ENCODE peak calls at places on chromosomes 5 and 9, in nine cellular contexts. One of them, this sample, is unnamed.

GRCh38 chr9:1994180-1994579 is 21.0 kb upstream of the SMARCA2 start:
- DNase-seq in spleen: no peak
- DNase-seq in AG10803: peak
- DNase-seq in left colon: no peak
- DNase-seq in NCI-H2029 treated with DMSO at 0.1 percent for 48 hours: no peak
- DNase-seq in NCI-H510A treated with DMSO at 0.1 percent for 48 hours: no peak
- DNase-seq in Daoy: no peak
- DNase-seq in Peyer's patch: no peak
- DNase-seq in NCI-H2081: no peak
- DNase-seq in this sample: no peak

GRCh38 chr9:90684776-90685175 is 42.2 kb upstream of the DIRAS2 start:
- DNase-seq in spleen: no peak
- DNase-seq in NCI-H510A treated with DMSO at 0.1 percent for 48 hours: no peak
- DNase-seq in Peyer's patch: no peak
- DNase-seq in NCI-H2081: no peak
- DNase-seq in NCI-H2029 treated with DMSO at 0.1 percent for 48 hours: no peak
- DNase-seq in left colon: no peak
- DNase-seq in Daoy: no peak
- DNase-seq in AG10803: no peak
- DNase-seq in this sample: no peak

GRCh38 chr9:112789493-112789892 is 38.9 kb downstream of the SNX30 start:
- DNase-seq in left colon: no peak
- DNase-seq in NCI-H510A treated with DMSO at 0.1 percent for 48 hours: no peak
- DNase-seq in AG10803: peak
- DNase-seq in NCI-H2029 treated with DMSO at 0.1 percent for 48 hours: no peak
- DNase-seq in Peyer's patch: no peak
- DNase-seq in spleen: no peak
- DNase-seq in NCI-H2081: no peak
- DNase-seq in Daoy: no peak
- DNase-seq in this sample: no peak

GRCh38 chr5:58410441-58410840 is 49.4 kb downstream of the PLK2 start:
- DNase-seq in NCI-H2029 treated with DMSO at 0.1 percent for 48 hours: no peak
- DNase-seq in spleen: no peak
- DNase-seq in NCI-H510A treated with DMSO at 0.1 percent for 48 hours: no peak
- DNase-seq in left colon: no peak
- DNase-seq in NCI-H2081: no peak
- DNase-seq in Peyer's patch: no peak
- DNase-seq in Daoy: peak
- DNase-seq in AG10803: peak
- DNase-seq in this sample: peak

GRCh38 chr5:14574124-14574523 is 7.5 kb upstream of the OTULINL start:
- DNase-seq in NCI-H2029 treated with DMSO at 0.1 percent for 48 hours: no peak
- DNase-seq in Daoy: no peak
- DNase-seq in AG10803: no peak
- DNase-seq in left colon: no peak
- DNase-seq in Peyer's patch: no peak
- DNase-seq in NCI-H2081: no peak
- DNase-seq in NCI-H510A treated with DMSO at 0.1 percent for 48 hours: no peak
- DNase-seq in spleen: no peak
- DNase-seq in this sample: no peak

GRCh38 chr9:134324359-134325095 is 1.7 kb upstream of the RXRA start:
- DNase-seq in NCI-H2029 treated with DMSO at 0.1 percent for 48 hours: no peak
- DNase-seq in AG10803: peak
- DNase-seq in left colon: peak
- DNase-seq in NCI-H510A treated with DMSO at 0.1 percent for 48 hours: no peak
- DNase-seq in spleen: peak
- DNase-seq in NCI-H2081: no peak
- DNase-seq in Daoy: peak
- DNase-seq in Peyer's patch: no peak
- DNase-seq in this sample: no peak

GRCh38 chr9:10250200-10250599 is 362.6 kb downstream of the PTPRD start:
- DNase-seq in NCI-H510A treated with DMSO at 0.1 percent for 48 hours: no peak
- DNase-seq in Daoy: no peak
- DNase-seq in left colon: no peak
- DNase-seq in NCI-H2029 treated with DMSO at 0.1 percent for 48 hours: no peak
- DNase-seq in Peyer's patch: no peak
- DNase-seq in NCI-H2081: no peak
- DNase-seq in spleen: no peak
- DNase-seq in AG10803: no peak
- DNase-seq in this sample: no peak

GRCh38 chr9:91536211-91536691 is 112.6 kb upstream of the NFIL3 start:
- DNase-seq in Daoy: peak
- DNase-seq in NCI-H2029 treated with DMSO at 0.1 percent for 48 hours: no peak
- DNase-seq in spleen: no peak
- DNase-seq in AG10803: peak
- DNase-seq in NCI-H510A treated with DMSO at 0.1 percent for 48 hours: peak
- DNase-seq in Peyer's patch: no peak
- DNase-seq in NCI-H2081: no peak
- DNase-seq in left colon: peak
- DNase-seq in this sample: peak

GRCh38 chr9:81737871-81738507 is 48.6 kb upstream of the TLE1 start:
- DNase-seq in AG10803: peak
- DNase-seq in spleen: no peak
- DNase-seq in left colon: peak
- DNase-seq in NCI-H2029 treated with DMSO at 0.1 percent for 48 hours: no peak
- DNase-seq in NCI-H510A treated with DMSO at 0.1 percent for 48 hours: no peak
- DNase-seq in Peyer's patch: no peak
- DNase-seq in NCI-H2081: no peak
- DNase-seq in Daoy: peak
- DNase-seq in this sample: peak

GRCh38 chr9:38652044-38652443 is 31.6 kb upstream of the ANKRD18A start:
- DNase-seq in NCI-H2081: no peak
- DNase-seq in spleen: no peak
- DNase-seq in Peyer's patch: no peak
- DNase-seq in NCI-H510A treated with DMSO at 0.1 percent for 48 hours: no peak
- DNase-seq in AG10803: no peak
- DNase-seq in Daoy: no peak
- DNase-seq in left colon: no peak
- DNase-seq in NCI-H2029 treated with DMSO at 0.1 percent for 48 hours: no peak
- DNase-seq in this sample: no peak

GRCh38 chr9:96874947-96875459 is 20.7 kb upstream of the ZNF782 start:
- DNase-seq in left colon: peak
- DNase-seq in NCI-H510A treated with DMSO at 0.1 percent for 48 hours: peak
- DNase-seq in Daoy: peak
- DNase-seq in AG10803: no peak
- DNase-seq in NCI-H2029 treated with DMSO at 0.1 percent for 48 hours: peak
- DNase-seq in NCI-H2081: peak
- DNase-seq in spleen: no peak
- DNase-seq in Peyer's patch: peak
- DNase-seq in this sample: peak

GRCh38 chr5:127586371-127586770 is 62.5 kb upstream of the CTXN3 start:
- DNase-seq in NCI-H510A treated with DMSO at 0.1 percent for 48 hours: no peak
- DNase-seq in Daoy: no peak
- DNase-seq in NCI-H2081: no peak
- DNase-seq in NCI-H2029 treated with DMSO at 0.1 percent for 48 hours: no peak
- DNase-seq in spleen: no peak
- DNase-seq in Peyer's patch: no peak
- DNase-seq in left colon: no peak
- DNase-seq in AG10803: peak
- DNase-seq in this sample: no peak

GRCh38 chr9:36928670-36929349 is 105.3 kb downstream of the PAX5 start:
- DNase-seq in NCI-H510A treated with DMSO at 0.1 percent for 48 hours: no peak
- DNase-seq in Peyer's patch: no peak
- DNase-seq in NCI-H2029 treated with DMSO at 0.1 percent for 48 hours: no peak
- DNase-seq in left colon: no peak
- DNase-seq in AG10803: peak
- DNase-seq in Daoy: peak
- DNase-seq in NCI-H2081: no peak
- DNase-seq in spleen: no peak
- DNase-seq in this sample: peak

GRCh38 chr5:147310059-147310704 is 75.4 kb downstream of the STK32A start:
- DNase-seq in Peyer's patch: no peak
- DNase-seq in NCI-H2081: peak
- DNase-seq in AG10803: peak
- DNase-seq in left colon: peak
- DNase-seq in NCI-H510A treated with DMSO at 0.1 percent for 48 hours: peak
- DNase-seq in NCI-H2029 treated with DMSO at 0.1 percent for 48 hours: peak
- DNase-seq in Daoy: peak
- DNase-seq in spleen: no peak
- DNase-seq in this sample: peak

GRCh38 chr5:143205386-143205785 is 198.1 kb downstream of the NR3C1 start:
- DNase-seq in NCI-H510A treated with DMSO at 0.1 percent for 48 hours: no peak
- DNase-seq in spleen: no peak
- DNase-seq in left colon: no peak
- DNase-seq in Daoy: peak
- DNase-seq in AG10803: peak
- DNase-seq in NCI-H2081: no peak
- DNase-seq in NCI-H2029 treated with DMSO at 0.1 percent for 48 hours: no peak
- DNase-seq in Peyer's patch: no peak
- DNase-seq in this sample: no peak

GRCh38 chr9:32378496-32378895 is 5.9 kb upstream of the ACO1 start:
- DNase-seq in left colon: no peak
- DNase-seq in Peyer's patch: peak
- DNase-seq in NCI-H2029 treated with DMSO at 0.1 percent for 48 hours: peak
- DNase-seq in spleen: no peak
- DNase-seq in NCI-H510A treated with DMSO at 0.1 percent for 48 hours: peak
- DNase-seq in Daoy: peak
- DNase-seq in NCI-H2081: peak
- DNase-seq in AG10803: peak
- DNase-seq in this sample: peak

GRCh38 chr9:108671794-108672193 is 184.0 kb downstream of the ACTL7B start:
- DNase-seq in NCI-H2081: no peak
- DNase-seq in AG10803: peak
- DNase-seq in Peyer's patch: no peak
- DNase-seq in Daoy: no peak
- DNase-seq in NCI-H2029 treated with DMSO at 0.1 percent for 48 hours: no peak
- DNase-seq in NCI-H510A treated with DMSO at 0.1 percent for 48 hours: no peak
- DNase-seq in left colon: no peak
- DNase-seq in spleen: no peak
- DNase-seq in this sample: no peak

GRCh38 chr5:10201223-10201868 is 48.3 kb downstream of the ATPSCKMT start:
- DNase-seq in NCI-H510A treated with DMSO at 0.1 percent for 48 hours: peak
- DNase-seq in AG10803: no peak
- DNase-seq in Daoy: no peak
- DNase-seq in NCI-H2081: no peak
- DNase-seq in Peyer's patch: no peak
- DNase-seq in left colon: no peak
- DNase-seq in NCI-H2029 treated with DMSO at 0.1 percent for 48 hours: no peak
- DNase-seq in spleen: no peak
- DNase-seq in this sample: no peak

GRCh38 chr5:111278824-111279504 is 54.8 kb downstream of the CAMK4 start:
- DNase-seq in NCI-H2029 treated with DMSO at 0.1 percent for 48 hours: peak
- DNase-seq in NCI-H510A treated with DMSO at 0.1 percent for 48 hours: no peak
- DNase-seq in spleen: peak
- DNase-seq in Peyer's patch: peak
- DNase-seq in Daoy: peak
- DNase-seq in left colon: no peak
- DNase-seq in AG10803: no peak
- DNase-seq in NCI-H2081: no peak
- DNase-seq in this sample: no peak

GRCh38 chr9:4939118-4939561 is 45.9 kb upstream of the JAK2 start:
- DNase-seq in spleen: no peak
- DNase-seq in NCI-H2081: no peak
- DNase-seq in NCI-H510A treated with DMSO at 0.1 percent for 48 hours: no peak
- DNase-seq in left colon: no peak
- DNase-seq in Peyer's patch: no peak
- DNase-seq in NCI-H2029 treated with DMSO at 0.1 percent for 48 hours: no peak
- DNase-seq in Daoy: no peak
- DNase-seq in AG10803: no peak
- DNase-seq in this sample: no peak

GRCh38 chr9:15295761-15296405 is 11.1 kb downstream of the TTC39B start:
- DNase-seq in Peyer's patch: no peak
- DNase-seq in NCI-H510A treated with DMSO at 0.1 percent for 48 hours: no peak
- DNase-seq in AG10803: peak
- DNase-seq in spleen: no peak
- DNase-seq in NCI-H2081: no peak
- DNase-seq in left colon: no peak
- DNase-seq in NCI-H2029 treated with DMSO at 0.1 percent for 48 hours: no peak
- DNase-seq in Daoy: peak
- DNase-seq in this sample: no peak

GRCh38 chr5:181207214-181207959 is 2.4 kb upstream of the TRIM7 start:
- DNase-seq in NCI-H2029 treated with DMSO at 0.1 percent for 48 hours: no peak
- DNase-seq in Peyer's patch: peak
- DNase-seq in spleen: peak
- DNase-seq in NCI-H2081: no peak
- DNase-seq in NCI-H510A treated with DMSO at 0.1 percent for 48 hours: no peak
- DNase-seq in Daoy: peak
- DNase-seq in AG10803: peak
- DNase-seq in left colon: no peak
- DNase-seq in this sample: no peak

GRCh38 chr9:137740311-137740710 is 121.5 kb downstream of the EHMT1 start:
- DNase-seq in Daoy: peak
- DNase-seq in NCI-H510A treated with DMSO at 0.1 percent for 48 hours: peak
- DNase-seq in spleen: no peak
- DNase-seq in left colon: no peak
- DNase-seq in NCI-H2029 treated with DMSO at 0.1 percent for 48 hours: peak
- DNase-seq in AG10803: peak
- DNase-seq in NCI-H2081: peak
- DNase-seq in Peyer's patch: no peak
- DNase-seq in this sample: no peak

GRCh38 chr5:121350493-121350892 is 501.2 kb upstream of the FTMT start:
- DNase-seq in NCI-H510A treated with DMSO at 0.1 percent for 48 hours: no peak
- DNase-seq in spleen: no peak
- DNase-seq in Peyer's patch: no peak
- DNase-seq in AG10803: peak
- DNase-seq in left colon: no peak
- DNase-seq in Daoy: no peak
- DNase-seq in NCI-H2081: no peak
- DNase-seq in NCI-H2029 treated with DMSO at 0.1 percent for 48 hours: no peak
- DNase-seq in this sample: no peak

GRCh38 chr5:169742773-169743296 is 105.8 kb downstream of the DOCK2 start:
- DNase-seq in spleen: no peak
- DNase-seq in left colon: no peak
- DNase-seq in Peyer's patch: no peak
- DNase-seq in NCI-H2029 treated with DMSO at 0.1 percent for 48 hours: no peak
- DNase-seq in Daoy: peak
- DNase-seq in NCI-H2081: no peak
- DNase-seq in AG10803: peak
- DNase-seq in NCI-H510A treated with DMSO at 0.1 percent for 48 hours: no peak
- DNase-seq in this sample: no peak

GRCh38 chr9:3879315-3879714 is 353.5 kb upstream of the RFX3 start:
- DNase-seq in Peyer's patch: no peak
- DNase-seq in AG10803: no peak
- DNase-seq in spleen: no peak
- DNase-seq in left colon: no peak
- DNase-seq in NCI-H2029 treated with DMSO at 0.1 percent for 48 hours: no peak
- DNase-seq in NCI-H2081: peak
- DNase-seq in Daoy: no peak
- DNase-seq in NCI-H510A treated with DMSO at 0.1 percent for 48 hours: peak
- DNase-seq in this sample: peak

GRCh38 chr5:77631166-77631582 is 7.3 kb downstream of the OTP start:
- DNase-seq in NCI-H2081: no peak
- DNase-seq in AG10803: no peak
- DNase-seq in spleen: no peak
- DNase-seq in left colon: no peak
- DNase-seq in Daoy: no peak
- DNase-seq in NCI-H510A treated with DMSO at 0.1 percent for 48 hours: no peak
- DNase-seq in NCI-H2029 treated with DMSO at 0.1 percent for 48 hours: no peak
- DNase-seq in Peyer's patch: no peak
- DNase-seq in this sample: no peak

GRCh38 chr5:154355141-154355611 is 90.6 kb upstream of the SAP30L start:
- DNase-seq in NCI-H2081: no peak
- DNase-seq in AG10803: no peak
- DNase-seq in spleen: no peak
- DNase-seq in Peyer's patch: no peak
- DNase-seq in NCI-H510A treated with DMSO at 0.1 percent for 48 hours: no peak
- DNase-seq in left colon: no peak
- DNase-seq in NCI-H2029 treated with DMSO at 0.1 percent for 48 hours: no peak
- DNase-seq in Daoy: no peak
- DNase-seq in this sample: no peak

GRCh38 chr9:112029921-112030444 is 133.4 kb downstream of the UGCG start:
- DNase-seq in Daoy: peak
- DNase-seq in NCI-H510A treated with DMSO at 0.1 percent for 48 hours: no peak
- DNase-seq in left colon: no peak
- DNase-seq in AG10803: peak
- DNase-seq in spleen: no peak
- DNase-seq in NCI-H2081: no peak
- DNase-seq in Peyer's patch: no peak
- DNase-seq in NCI-H2029 treated with DMSO at 0.1 percent for 48 hours: no peak
- DNase-seq in this sample: no peak